ENCODE peak calls at places on chromosomes 1 and 21, in five cellular contexts. I is pancreas, O is fibroblast of lung, T is astrocyte of the spinal cord, Q is foreskin fibroblast. S is an unnamed sample.
A peak's percentile ranks its signal among the peaks of the same experiment; 100 is the strongest.

GRCh38 chr21:44800103-44800502 is 1.5 kb downstream of the UBE2G2 start:
- DNase-seq in I (no peak), O (peak; percentile 38), T (peak; percentile 42), Q (no peak), S (peak; percentile 65)

GRCh38 chr21:16418211-16418610 is 688.4 kb downstream of the USP25 start:
- DNase-seq in I (no peak), O (peak; percentile 66), T (peak; percentile 48), Q (peak; percentile 7), S (peak; percentile 46)

GRCh38 chr1:162690672-162691434 is 58.6 kb downstream of the DDR2 start:
- DNase-seq in I (no peak), O (peak; percentile 94), T (peak; percentile 88), Q (peak; percentile 96), S (peak; percentile 87)

GRCh38 chr1:111442457-111442856 is 6.6 kb downstream of the WDR77 start:
- DNase-seq in I (no peak), O (no peak), T (no peak), Q (no peak), S (no peak)

GRCh38 chr1:44270666-44271628 is 57.7 kb downstream of the DMAP1 start:
- DNase-seq in I (no peak), O (no peak), T (no peak), Q (no peak), S (no peak)

GRCh38 chr21:35136586-35137254 is 87.6 kb upstream of the RUNX1 start:
- DNase-seq in I (no peak), O (peak; percentile 92), T (peak; percentile 55), Q (peak; percentile 47), S (peak; percentile 45)

GRCh38 chr1:224058303-224058702 is 55.6 kb upstream of the FBXO28 start:
- DNase-seq in I (no peak), O (peak; percentile 47), T (peak; percentile 51), Q (peak; percentile 68), S (peak; percentile 31)

GRCh38 chr1:76433528-76433927 is 359.0 kb downstream of the ST6GALNAC3 start:
- DNase-seq in I (no peak), O (peak; percentile 19), T (no peak), Q (no peak), S (peak; percentile 36)

DNA sequence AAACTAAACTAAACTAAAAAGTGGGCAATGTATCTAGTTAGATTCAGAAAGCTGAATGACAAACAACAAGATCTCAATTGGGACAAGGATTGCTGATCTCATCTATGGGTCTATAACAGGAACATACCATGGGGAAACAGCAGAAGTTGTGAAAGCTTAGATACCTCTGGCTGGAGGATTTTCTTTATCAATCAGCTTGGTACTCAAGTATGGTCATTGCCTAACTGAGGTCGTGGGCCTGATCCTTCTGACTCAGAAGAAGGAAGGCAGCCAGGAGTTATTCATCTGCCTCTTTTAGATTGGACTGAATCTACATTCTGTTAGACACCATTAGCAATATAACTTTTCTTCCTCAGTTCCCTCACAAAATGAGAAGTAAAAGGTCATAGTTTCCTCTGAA is 39.7 kb downstream of the DNTTIP2 start:
- DNase-seq in I (no peak), O (peak; percentile 91), T (peak; percentile 64), Q (peak; percentile 84), S (peak; percentile 91)
- H3K4me3 ChIP-seq in I (no peak overlapping the region), O (no peak overlapping the region), T (no peak overlapping the region), Q (no peak overlapping the region), S (no peak overlapping the region)

DNA sequence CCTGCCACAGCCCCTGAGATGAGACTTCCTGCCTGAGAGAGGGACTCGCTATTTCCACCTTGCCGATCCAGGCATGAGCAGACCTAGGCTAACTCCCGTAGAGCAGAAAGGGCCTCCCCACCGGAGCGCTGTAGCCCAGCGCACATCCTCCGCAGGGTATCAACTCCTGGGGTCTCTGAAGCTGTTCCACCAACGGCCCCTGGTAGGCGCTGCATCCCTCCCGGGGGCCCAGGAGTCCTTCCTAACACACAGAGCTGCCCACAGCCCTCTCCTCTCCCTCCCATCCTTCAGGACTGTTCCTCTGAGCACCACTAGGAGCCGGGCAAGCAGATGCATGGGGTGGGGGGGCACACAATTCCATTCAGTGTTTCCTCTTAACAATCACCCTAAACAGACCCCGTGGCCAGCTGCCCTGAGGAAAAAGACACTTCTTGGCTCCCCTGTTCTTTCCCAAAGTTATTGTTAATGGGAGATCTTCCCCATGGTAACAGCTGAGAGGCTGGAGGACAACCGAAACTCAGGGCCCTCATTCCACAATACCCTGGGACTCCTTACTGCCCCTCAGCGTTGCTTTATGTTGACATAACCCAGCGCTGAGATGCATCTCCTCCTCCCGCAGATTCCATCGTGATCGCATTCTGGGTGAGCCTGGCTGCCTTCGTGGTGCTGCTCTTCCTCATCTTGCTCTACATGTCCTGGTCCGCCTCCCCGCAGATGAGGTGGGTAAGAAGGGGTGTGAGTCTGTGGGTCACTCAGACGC is 7.5 kb downstream of the MRAP start:
- DNase-seq in I (no peak), O (peak; percentile 5), T (peak; percentile 7), Q (no peak), S (no peak)
- TF ChIP-seq CTCF in I (no peak), O (peak; percentile 22), T (peak; percentile 43), Q (no peak), S (peak; percentile 26)

DNA sequence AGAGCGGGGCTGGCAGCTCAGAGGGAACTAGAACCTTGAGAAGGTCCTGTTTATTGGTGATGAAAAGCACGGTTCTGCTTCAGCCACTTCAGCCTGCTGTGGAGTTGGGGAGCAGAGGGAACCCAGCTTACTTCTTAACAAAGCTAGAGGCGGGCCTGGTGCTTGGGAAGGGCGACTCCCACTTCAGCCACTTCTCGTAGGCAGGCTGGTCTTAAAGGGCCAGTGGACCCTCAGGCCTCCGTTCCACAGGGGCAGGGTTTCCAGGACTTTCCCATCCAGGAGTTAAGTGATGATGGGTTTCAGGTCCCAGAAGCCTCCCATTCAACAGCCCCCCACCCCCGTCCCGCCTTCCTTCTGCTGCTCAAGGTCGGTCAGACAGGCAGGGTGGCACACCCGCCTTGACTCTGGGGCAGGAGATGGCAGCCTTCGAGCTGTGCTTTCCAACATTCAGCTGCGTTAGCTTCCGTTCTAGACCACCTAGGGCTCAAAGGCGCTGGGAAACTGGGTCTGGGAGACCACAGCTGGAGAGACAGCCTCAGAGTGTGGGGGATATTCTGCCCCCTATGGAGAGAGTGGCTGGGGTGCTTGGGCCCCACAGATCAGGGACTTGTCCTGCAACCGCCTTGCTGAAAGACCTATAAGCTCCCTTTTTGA is 3.4 kb downstream of the RUNX3 start:
- DNase-seq in I (no peak), O (no peak), T (no peak), Q (no peak), S (no peak)
- H3K4me3 ChIP-seq in I (peak overlapping the region; percentile 17), O (peak overlapping the region; percentile 6), T (no peak overlapping the region), Q (peak overlapping the region; percentile 9), S (no peak overlapping the region)

GRCh38 chr1:244035358-244035757 is 15.7 kb upstream of the ZBTB18 start:
- DNase-seq in I (no peak), O (no peak), T (no peak), Q (no peak), S (no peak)
- TF ChIP-seq CTCF in I (no peak), O (no peak), T (no peak), Q (no peak), S (no peak)

DNA sequence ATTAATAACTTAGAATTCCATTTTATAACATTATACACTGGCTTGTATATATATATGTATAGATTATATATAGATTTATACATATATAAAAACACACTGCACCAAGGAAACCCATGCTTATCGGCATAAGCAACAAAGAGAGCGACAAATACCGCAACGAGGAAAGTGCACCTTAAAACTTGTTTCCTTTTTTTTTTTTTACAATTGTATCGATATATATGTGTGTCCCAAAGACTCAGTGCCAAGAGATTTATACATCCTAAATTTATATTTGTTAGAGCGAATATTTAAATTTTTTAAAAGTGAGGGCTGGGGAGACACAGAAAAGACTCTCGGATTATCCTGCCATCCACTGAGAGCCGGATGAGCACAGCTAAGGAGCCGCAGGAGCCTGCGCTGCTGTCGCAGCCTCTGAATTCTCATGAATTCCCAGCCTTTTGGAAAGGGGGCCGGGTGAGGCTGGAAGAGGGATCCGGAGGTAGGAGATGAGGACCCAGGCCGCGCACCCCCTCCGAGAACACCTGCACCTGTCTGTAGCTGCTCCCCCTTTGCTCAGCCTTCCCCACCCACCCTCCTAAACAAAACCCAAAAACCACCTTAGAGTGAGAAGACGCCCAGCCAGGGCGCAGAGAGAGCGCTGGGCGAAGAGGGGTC is 5.2 kb downstream of the DMRTA2 start:
- DNase-seq in I (no peak), O (no peak), T (no peak), Q (no peak), S (no peak)
- H3K4me3 ChIP-seq in I (peak overlapping the region; percentile 28), O (no peak overlapping the region), T (no peak overlapping the region), Q (no peak overlapping the region), S (no peak overlapping the region)

DNA sequence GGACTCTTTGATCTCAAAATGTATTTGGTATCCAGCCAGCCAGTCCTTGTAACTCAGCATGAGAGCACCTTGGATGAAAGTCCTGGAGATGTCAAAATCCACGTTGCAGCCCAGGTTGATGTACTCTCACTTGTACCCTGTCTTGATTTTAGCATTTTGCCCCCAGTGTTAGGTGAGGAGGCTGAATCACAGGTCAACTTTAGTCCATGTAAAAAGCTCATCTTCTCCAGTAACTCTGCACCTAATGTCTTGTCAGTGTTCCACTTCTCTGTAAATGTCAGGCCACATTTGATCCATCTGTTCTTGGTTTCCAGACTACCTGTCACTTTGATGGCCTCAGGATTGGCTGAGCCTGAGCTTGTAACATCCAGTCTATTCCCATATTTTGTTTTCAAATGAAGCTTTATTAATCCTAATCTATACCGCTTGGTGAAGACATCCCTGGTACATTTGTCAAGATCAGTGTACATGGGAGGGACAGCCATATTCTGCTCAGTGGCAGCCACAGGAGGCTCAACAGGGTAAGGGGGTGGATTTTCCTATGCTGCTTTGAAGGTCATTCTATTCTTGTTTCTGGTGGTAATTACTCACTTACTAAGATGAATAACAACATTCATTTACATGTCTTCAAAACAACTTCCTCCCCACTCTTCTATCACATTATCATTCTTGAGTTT is 24.1 kb upstream of the FCRL3 start:
- DNase-seq in I (no peak), O (no peak), T (no peak), Q (no peak), S (no peak)
- TF ChIP-seq CTCF in I (no peak), O (no peak), T (no peak), Q (no peak), S (no peak)

DNA sequence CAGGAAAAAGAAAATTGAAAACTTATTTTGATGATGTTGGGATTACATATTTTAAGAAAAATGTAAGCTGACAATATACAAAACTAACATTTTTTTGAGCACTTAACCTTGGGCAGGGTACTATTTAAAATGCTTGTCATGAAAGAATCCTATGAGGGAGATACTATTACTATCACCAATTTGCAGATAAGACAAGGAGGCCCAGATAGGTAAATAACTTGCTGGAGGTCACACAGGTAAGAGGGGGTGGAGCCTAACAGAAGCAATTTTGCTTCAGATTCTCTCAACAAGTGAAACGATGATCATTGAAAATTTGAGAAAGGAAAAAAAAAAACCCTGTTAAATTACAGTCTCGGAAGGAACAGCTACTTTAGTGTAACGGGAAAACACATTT is 1.2 kb downstream of the GART start:
- DNase-seq in I (no peak), O (no peak), T (no peak), Q (no peak), S (no peak)
- H3K4me3 ChIP-seq in I (peak overlapping the region; percentile 82), O (peak overlapping the region; percentile 8), T (peak overlapping the region; percentile 89), Q (peak overlapping the region; percentile 86), S (peak overlapping the region; percentile 92)

GRCh38 chr1:25580933-25581332 is 35.7 kb upstream of the MAN1C1 start:
- DNase-seq in I (no peak), O (no peak), T (no peak), Q (no peak), S (no peak)
- TF ChIP-seq CTCF in I (no peak), O (no peak), T (no peak), Q (no peak), S (no peak)